ENCODE peak calls at places on chromosomes 3 and 15, in five cellular contexts. C is neural crest cell; V is NCI-H1092 treated with DMSO at 0.1 percent for 48 hours; T is sciatic nerve; A is CD4-positive, alpha-beta T cell. R is an unnamed sample.

GRCh38 chr15:95174880-95175279 is 943.5 kb downstream of the MCTP2 start:
- DNase-seq in C (no peak), V (no peak), T (no peak), A (no peak), R (no peak)

GRCh38 chr3:130961458-130961857 is 65.2 kb downstream of the ASTE1 start:
- DNase-seq in C (no peak), V (no peak), T (no peak), A (no peak), R (no peak)

GRCh38 chr15:39774688-39775267 is 7.9 kb downstream of the FSIP1 start:
- DNase-seq in C (no peak), V (no peak), T (no peak), A (peak), R (no peak)

GRCh38 chr3:14204605-14205284 is 26.1 kb downstream of the LSM3 start:
- DNase-seq in C (no peak), V (no peak), T (no peak), A (no peak), R (no peak)

GRCh38 chr3:70647094-70647493 is 334.7 kb upstream of the MDFIC2 start:
- DNase-seq in C (no peak), V (no peak), T (no peak), A (no peak), R (no peak)

GRCh38 chr15:100786139-100786531 is 93.5 kb upstream of the ALDH1A3 start:
- DNase-seq in C (no peak), V (no peak), T (no peak), A (no peak), R (no peak)

GRCh38 chr15:36627566-36627965 is 48.1 kb downstream of the CDIN1 start:
- DNase-seq in C (no peak), V (no peak), T (no peak), A (no peak), R (no peak)

GRCh38 chr15:77179541-77179998 is 108.7 kb upstream of the TSPAN3 start:
- DNase-seq in C (no peak), V (no peak), T (no peak), A (no peak), R (no peak)

GRCh38 chr15:33543957-33544356 is 233.2 kb downstream of the RYR3 start:
- DNase-seq in C (no peak), V (no peak), T (no peak), A (no peak), R (no peak)

GRCh38 chr3:24965706-24966105 is 462.4 kb upstream of the RARB start:
- DNase-seq in C (no peak), V (no peak), T (no peak), A (no peak), R (no peak)

GRCh38 chr3:183085634-183086390 is 13.5 kb downstream of the MCCC1 start:
- DNase-seq in C (peak), V (peak), T (no peak), A (no peak), R (peak)

GRCh38 chr3:76756578-76756977 is 283.3 kb upstream of the ROBO2 start:
- DNase-seq in C (no peak), V (no peak), T (no peak), A (no peak), R (no peak)

GRCh38 chr3:102069211-102069662 is 219.9 kb downstream of the NFKBIZ start:
- DNase-seq in C (no peak), V (no peak), T (no peak), A (no peak), R (no peak)